ENCODE peak calls at places on chromosomes 2 and 18, in five cellular contexts. One of them, this sample, is unnamed.

GRCh38 chr2:179677148-179677688 is 184.2 kb downstream of the ZNF385B start:
- DNase-seq in cardiac fibroblast: no peak
- DNase-seq in GM12865: peak
- DNase-seq in OCI-LY7: peak
- DNase-seq in naive thymus-derived CD4-positive, alpha-beta T cell: no peak
- DNase-seq in this sample: no peak

GRCh38 chr18:50432915-50433314 is 58.1 kb downstream of the SKA1 start:
- DNase-seq in cardiac fibroblast: no peak
- DNase-seq in naive thymus-derived CD4-positive, alpha-beta T cell: no peak
- DNase-seq in GM12865: no peak
- DNase-seq in OCI-LY7: no peak
- DNase-seq in this sample: no peak

GRCh38 chr2:140586379-140586778 is 1544.4 kb downstream of the LRP1B start:
- DNase-seq in cardiac fibroblast: peak
- DNase-seq in naive thymus-derived CD4-positive, alpha-beta T cell: no peak
- DNase-seq in OCI-LY7: peak
- DNase-seq in GM12865: peak
- DNase-seq in this sample: peak

GRCh38 chr2:188596054-188596453 is 304.4 kb downstream of the GULP1 start:
- DNase-seq in OCI-LY7: no peak
- DNase-seq in cardiac fibroblast: peak
- DNase-seq in GM12865: no peak
- DNase-seq in naive thymus-derived CD4-positive, alpha-beta T cell: no peak
- DNase-seq in this sample: no peak

GRCh38 chr2:230929381-230930148 is 4.5 kb upstream of the GPR55 start:
- DNase-seq in OCI-LY7: no peak
- DNase-seq in GM12865: peak
- DNase-seq in naive thymus-derived CD4-positive, alpha-beta T cell: no peak
- DNase-seq in cardiac fibroblast: no peak
- DNase-seq in this sample: no peak

GRCh38 chr2:97754690-97755346 is 41.4 kb downstream of the ZAP70 start:
- DNase-seq in naive thymus-derived CD4-positive, alpha-beta T cell: no peak
- DNase-seq in cardiac fibroblast: no peak
- DNase-seq in GM12865: no peak
- DNase-seq in OCI-LY7: no peak
- DNase-seq in this sample: no peak

GRCh38 chr18:66533693-66534092 is 70.2 kb downstream of the CDH19 start:
- DNase-seq in cardiac fibroblast: no peak
- DNase-seq in GM12865: no peak
- DNase-seq in OCI-LY7: no peak
- DNase-seq in naive thymus-derived CD4-positive, alpha-beta T cell: no peak
- DNase-seq in this sample: no peak

GRCh38 chr2:48826986-48827385 is 71.5 kb upstream of the LHCGR start:
- DNase-seq in naive thymus-derived CD4-positive, alpha-beta T cell: no peak
- DNase-seq in GM12865: no peak
- DNase-seq in OCI-LY7: no peak
- DNase-seq in cardiac fibroblast: no peak
- DNase-seq in this sample: no peak

GRCh38 chr2:208077286-208077685 is 47.0 kb downstream of the CRYGD start:
- DNase-seq in cardiac fibroblast: peak
- DNase-seq in OCI-LY7: no peak
- DNase-seq in naive thymus-derived CD4-positive, alpha-beta T cell: no peak
- DNase-seq in GM12865: no peak
- DNase-seq in this sample: no peak

GRCh38 chr18:5966514-5966913 is 71.2 kb upstream of the TMEM200C start:
- DNase-seq in GM12865: no peak
- DNase-seq in cardiac fibroblast: no peak
- DNase-seq in OCI-LY7: no peak
- DNase-seq in naive thymus-derived CD4-positive, alpha-beta T cell: no peak
- DNase-seq in this sample: no peak

GRCh38 chr2:12930382-12930781 is 213.6 kb downstream of the TRIB2 start:
- DNase-seq in OCI-LY7: no peak
- DNase-seq in naive thymus-derived CD4-positive, alpha-beta T cell: no peak
- DNase-seq in cardiac fibroblast: no peak
- DNase-seq in GM12865: no peak
- DNase-seq in this sample: no peak

GRCh38 chr2:202104286-202104870 is 31.3 kb downstream of the KIAA2012 start:
- DNase-seq in OCI-LY7: peak
- DNase-seq in GM12865: peak
- DNase-seq in cardiac fibroblast: peak
- DNase-seq in naive thymus-derived CD4-positive, alpha-beta T cell: no peak
- DNase-seq in this sample: peak

GRCh38 chr2:215031330-215031729 is 107.1 kb downstream of the ABCA12 start:
- DNase-seq in GM12865: no peak
- DNase-seq in OCI-LY7: no peak
- DNase-seq in naive thymus-derived CD4-positive, alpha-beta T cell: no peak
- DNase-seq in cardiac fibroblast: no peak
- DNase-seq in this sample: no peak

GRCh38 chr2:47174731-47175361 is 19.7 kb upstream of the STPG4 start:
- DNase-seq in naive thymus-derived CD4-positive, alpha-beta T cell: peak
- DNase-seq in cardiac fibroblast: peak
- DNase-seq in GM12865: peak
- DNase-seq in OCI-LY7: peak
- DNase-seq in this sample: peak

GRCh38 chr2:221176666-221177065 is 395.4 kb downstream of the EPHA4 start:
- DNase-seq in cardiac fibroblast: no peak
- DNase-seq in OCI-LY7: no peak
- DNase-seq in GM12865: no peak
- DNase-seq in naive thymus-derived CD4-positive, alpha-beta T cell: no peak
- DNase-seq in this sample: no peak

GRCh38 chr2:15809504-15809903 is 130.8 kb upstream of the MYCN start:
- DNase-seq in naive thymus-derived CD4-positive, alpha-beta T cell: no peak
- DNase-seq in cardiac fibroblast: no peak
- DNase-seq in OCI-LY7: no peak
- DNase-seq in GM12865: no peak
- DNase-seq in this sample: no peak

GRCh38 chr2:155633060-155633839 is 699.3 kb downstream of the NR4A2 start:
- DNase-seq in OCI-LY7: no peak
- DNase-seq in cardiac fibroblast: no peak
- DNase-seq in GM12865: no peak
- DNase-seq in naive thymus-derived CD4-positive, alpha-beta T cell: no peak
- DNase-seq in this sample: no peak

GRCh38 chr2:47339745-47340541 is 63.0 kb upstream of the MSH2 start:
- DNase-seq in naive thymus-derived CD4-positive, alpha-beta T cell: no peak
- DNase-seq in GM12865: no peak
- DNase-seq in OCI-LY7: no peak
- DNase-seq in cardiac fibroblast: peak
- DNase-seq in this sample: no peak

GRCh38 chr2:137957033-137957432 is 7.2 kb upstream of the HNMT start:
- DNase-seq in naive thymus-derived CD4-positive, alpha-beta T cell: no peak
- DNase-seq in OCI-LY7: no peak
- DNase-seq in cardiac fibroblast: peak
- DNase-seq in GM12865: no peak
- DNase-seq in this sample: no peak

GRCh38 chr2:105144941-105145300 is 96.6 kb upstream of the GPR45 start:
- DNase-seq in GM12865: peak
- DNase-seq in cardiac fibroblast: no peak
- DNase-seq in OCI-LY7: no peak
- DNase-seq in naive thymus-derived CD4-positive, alpha-beta T cell: no peak
- DNase-seq in this sample: no peak

GRCh38 chr2:78999410-78999809 is 26.1 kb upstream of the REG3G start:
- DNase-seq in cardiac fibroblast: peak
- DNase-seq in OCI-LY7: peak
- DNase-seq in GM12865: peak
- DNase-seq in naive thymus-derived CD4-positive, alpha-beta T cell: no peak
- DNase-seq in this sample: no peak

GRCh38 chr2:189232759-189233406 is 53.3 kb upstream of the COL5A2 start:
- DNase-seq in cardiac fibroblast: peak
- DNase-seq in naive thymus-derived CD4-positive, alpha-beta T cell: no peak
- DNase-seq in GM12865: peak
- DNase-seq in OCI-LY7: no peak
- DNase-seq in this sample: no peak

DNA sequence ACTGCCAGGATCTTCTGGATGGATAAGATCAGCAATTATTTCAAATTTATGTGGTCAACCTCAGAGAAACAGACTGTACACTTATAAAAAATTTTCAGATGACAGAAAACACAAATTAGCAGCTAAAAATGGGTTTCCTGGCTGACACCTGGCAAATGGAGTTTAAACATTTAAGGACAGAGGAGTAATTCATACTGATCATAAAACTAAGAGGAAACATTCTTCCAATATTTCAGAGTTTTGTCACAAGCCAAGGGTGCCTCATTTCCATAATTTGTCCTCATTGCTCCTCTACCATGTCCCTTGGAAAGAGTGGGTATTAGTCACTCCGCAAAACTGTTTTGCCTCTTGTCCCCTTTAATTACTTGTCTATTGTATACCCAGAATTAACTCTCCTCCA is 70.2 kb downstream of the TMEFF2 start:
- DNase-seq in GM12865: no peak
- DNase-seq in OCI-LY7: no peak
- DNase-seq in naive thymus-derived CD4-positive, alpha-beta T cell: no peak
- DNase-seq in cardiac fibroblast: no peak
- DNase-seq in this sample: no peak
- H3K4me3 ChIP-seq in GM12865: no peak
- H3K4me3 ChIP-seq in OCI-LY7: no peak
- H3K4me3 ChIP-seq in naive thymus-derived CD4-positive, alpha-beta T cell: no peak
- H3K4me3 ChIP-seq in cardiac fibroblast: no peak
- H3K4me3 ChIP-seq in this sample: no peak

GRCh38 chr2:75559633-75560021 is 1.1 kb downstream of the EVA1A start:
- DNase-seq in cardiac fibroblast: peak
- DNase-seq in naive thymus-derived CD4-positive, alpha-beta T cell: no peak
- DNase-seq in GM12865: no peak
- DNase-seq in OCI-LY7: no peak
- DNase-seq in this sample: no peak

GRCh38 chr2:75561566-75562512 is 1.1 kb upstream of the EVA1A start:
- DNase-seq in GM12865: no peak
- DNase-seq in cardiac fibroblast: peak
- DNase-seq in naive thymus-derived CD4-positive, alpha-beta T cell: no peak
- DNase-seq in OCI-LY7: no peak
- DNase-seq in this sample: no peak

GRCh38 chr2:75560768-75561565 is at the start of gene EVA1A:
- DNase-seq in naive thymus-derived CD4-positive, alpha-beta T cell: no peak
- DNase-seq in cardiac fibroblast: peak
- DNase-seq in OCI-LY7: no peak
- DNase-seq in GM12865: peak
- DNase-seq in this sample: no peak

GRCh38 chr2:75558786-75559428 is 1.8 kb downstream of the EVA1A start:
- DNase-seq in naive thymus-derived CD4-positive, alpha-beta T cell: no peak
- DNase-seq in cardiac fibroblast: peak
- DNase-seq in OCI-LY7: no peak
- DNase-seq in GM12865: no peak
- DNase-seq in this sample: no peak

DNA sequence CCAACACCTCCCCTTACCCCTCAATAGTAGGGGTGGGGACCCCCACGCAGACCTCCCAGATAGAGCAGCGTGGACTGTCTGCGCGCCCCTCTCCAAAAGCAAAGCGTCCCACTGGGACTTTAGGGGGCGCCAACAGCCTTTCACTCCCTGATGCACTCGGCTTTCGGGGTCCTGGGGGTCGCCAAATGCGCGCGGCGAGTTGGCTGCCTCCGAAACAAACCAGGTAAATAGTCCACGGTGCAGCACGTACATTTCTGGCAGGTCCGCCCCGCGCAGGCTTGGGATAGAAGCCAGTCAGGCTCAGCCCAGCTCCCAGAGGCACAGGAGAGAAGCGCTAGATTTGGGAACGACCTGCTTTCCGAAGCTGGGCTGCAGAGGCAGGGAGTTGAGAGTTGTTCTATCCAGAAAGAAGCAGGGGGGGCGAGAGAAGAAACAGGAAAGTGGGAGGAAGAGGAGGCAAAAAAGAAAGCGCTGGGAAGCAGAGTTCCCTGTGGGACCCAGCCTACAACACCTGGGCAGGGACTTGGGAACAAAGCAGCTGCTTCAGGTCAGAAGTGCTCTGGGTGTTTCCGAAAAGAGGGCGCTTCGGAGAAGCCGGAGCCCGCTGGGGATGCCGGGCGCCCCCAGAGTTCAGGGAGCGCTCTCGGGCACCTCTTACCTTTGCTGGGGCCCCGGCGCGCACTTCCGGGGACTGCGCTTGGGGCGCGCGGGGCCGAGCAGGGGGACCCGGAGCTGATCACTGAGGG is 544 bp downstream of the EVA1A start:
- DNase-seq in OCI-LY7: no peak
- DNase-seq in naive thymus-derived CD4-positive, alpha-beta T cell: no peak
- DNase-seq in cardiac fibroblast: peak
- DNase-seq in GM12865: peak
- DNase-seq in this sample: no peak
- H3K4me3 ChIP-seq in OCI-LY7: no peak
- H3K4me3 ChIP-seq in naive thymus-derived CD4-positive, alpha-beta T cell: no peak
- H3K4me3 ChIP-seq in cardiac fibroblast: peak
- H3K4me3 ChIP-seq in GM12865: peak
- H3K4me3 ChIP-seq in this sample: no peak

DNA sequence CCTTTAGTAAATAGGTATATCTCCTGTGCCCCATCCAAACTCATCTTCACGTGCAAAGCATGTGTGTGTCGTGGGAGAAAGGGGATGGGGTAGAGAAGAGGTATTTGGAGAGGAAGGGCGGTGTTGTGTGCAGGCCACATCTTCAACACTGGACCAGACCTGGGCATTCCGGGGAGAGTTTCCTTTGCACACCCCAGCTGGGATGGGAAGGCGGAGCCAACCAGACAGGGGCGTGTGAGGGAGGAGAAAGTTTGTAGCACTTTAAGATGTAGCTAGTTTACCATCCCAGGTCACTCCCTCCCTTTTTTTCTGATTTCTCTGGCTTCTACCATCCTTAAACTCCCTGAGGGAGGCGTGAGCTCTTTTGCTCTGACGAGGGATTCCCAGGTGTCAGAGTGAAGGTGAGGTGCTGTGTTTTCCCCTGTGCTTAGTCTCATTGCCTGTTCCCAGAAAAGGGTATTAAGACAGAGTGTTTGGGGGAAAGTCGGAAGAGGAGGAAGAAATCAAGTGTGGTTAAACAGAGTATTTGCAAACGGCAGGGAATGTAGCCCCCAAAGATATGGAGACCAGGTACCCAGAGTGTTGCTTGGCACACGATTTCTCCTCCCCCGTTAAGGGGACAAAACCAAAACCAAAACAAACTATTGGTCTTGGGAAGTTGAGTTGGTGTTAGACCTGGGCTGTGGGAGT is 1.6 kb downstream of the SETBP1 start:
- DNase-seq in OCI-LY7: no peak
- DNase-seq in GM12865: peak
- DNase-seq in cardiac fibroblast: no peak
- DNase-seq in naive thymus-derived CD4-positive, alpha-beta T cell: no peak
- DNase-seq in this sample: no peak
- H3K4me3 ChIP-seq in OCI-LY7: no peak
- H3K4me3 ChIP-seq in GM12865: peak
- H3K4me3 ChIP-seq in cardiac fibroblast: no peak
- H3K4me3 ChIP-seq in naive thymus-derived CD4-positive, alpha-beta T cell: no peak
- H3K4me3 ChIP-seq in this sample: no peak

GRCh38 chr2:119575439-119575838 is 31.2 kb downstream of the CFAP221 start:
- DNase-seq in cardiac fibroblast: no peak
- DNase-seq in naive thymus-derived CD4-positive, alpha-beta T cell: no peak
- DNase-seq in GM12865: no peak
- DNase-seq in OCI-LY7: no peak
- DNase-seq in this sample: no peak

GRCh38 chr2:119580550-119581072 is 36.4 kb downstream of the CFAP221 start:
- DNase-seq in OCI-LY7: no peak
- DNase-seq in GM12865: no peak
- DNase-seq in naive thymus-derived CD4-positive, alpha-beta T cell: no peak
- DNase-seq in cardiac fibroblast: no peak
- DNase-seq in this sample: no peak

GRCh38 chr2:119574864-119575263 is 30.6 kb downstream of the CFAP221 start:
- DNase-seq in cardiac fibroblast: no peak
- DNase-seq in naive thymus-derived CD4-positive, alpha-beta T cell: no peak
- DNase-seq in GM12865: peak
- DNase-seq in OCI-LY7: no peak
- DNase-seq in this sample: no peak

GRCh38 chr2:119584469-119584868 is 40.2 kb downstream of the CFAP221 start:
- DNase-seq in OCI-LY7: no peak
- DNase-seq in naive thymus-derived CD4-positive, alpha-beta T cell: no peak
- DNase-seq in cardiac fibroblast: no peak
- DNase-seq in GM12865: no peak
- DNase-seq in this sample: no peak

GRCh38 chr2:119579457-119580295 is 35.4 kb downstream of the CFAP221 start:
- DNase-seq in cardiac fibroblast: no peak
- DNase-seq in OCI-LY7: no peak
- DNase-seq in GM12865: no peak
- DNase-seq in naive thymus-derived CD4-positive, alpha-beta T cell: no peak
- DNase-seq in this sample: no peak
- H3K4me3 ChIP-seq in cardiac fibroblast: no peak
- H3K4me3 ChIP-seq in OCI-LY7: no peak
- H3K4me3 ChIP-seq in GM12865: no peak
- H3K4me3 ChIP-seq in naive thymus-derived CD4-positive, alpha-beta T cell: no peak
- H3K4me3 ChIP-seq in this sample: no peak